ENCODE peak calls at places on chromosomes 1 and 21, in seven cellular contexts. H is endodermal cell, W is neural progenitor cell, L is NT2/D1, I is mammary epithelial cell, V is H9, J is HCT116. Z is an unnamed sample. For H3K4me1, the result is how much of the 10 kb centered on the place peaks cover.

GRCh38 chr1:176919386-176920378 is 244.8 kb downstream of the ASTN1 start:
- DNase-seq in H (no peak), W (no peak), L (no peak), I (peak), V (no peak), J (no peak), Z (no peak)

GRCh38 chr1:233105225-233105624 is 154.8 kb downstream of the NTPCR start:
- DNase-seq in H (no peak), W (no peak), L (no peak), I (no peak), V (no peak), J (no peak), Z (no peak)

GRCh38 chr1:155043793-155044192 is 7.3 kb upstream of the ADAM15 start:
- DNase-seq in H (no peak), W (no peak), L (no peak), I (no peak), V (no peak), J (no peak), Z (no peak)

GRCh38 chr1:85259866-85260345 is 444 bp upstream of the C1orf52 start:
- DNase-seq in H (no peak), W (no peak), L (no peak), I (no peak), V (no peak), J (no peak), Z (no peak)

GRCh38 chr1:109877320-109877771 is 33.3 kb upstream of the CSF1 start:
- DNase-seq in H (peak), W (peak), L (peak), I (peak), V (peak), J (no peak), Z (no peak)

GRCh38 chr1:200673952-200674823 is 4.5 kb upstream of the DDX59 start:
- DNase-seq in H (no peak), W (no peak), L (no peak), I (peak), V (no peak), J (no peak), Z (no peak)

GRCh38 chr1:224080082-224080774 is 33.7 kb upstream of the FBXO28 start:
- DNase-seq in H (no peak), W (no peak), L (no peak), I (peak), V (no peak), J (peak), Z (no peak)

GRCh38 chr21:43981871-43982210 is 30.3 kb upstream of the TRAPPC10 start:
- DNase-seq in H (peak), W (no peak), L (no peak), I (no peak), V (peak), J (no peak), Z (no peak)

GRCh38 chr1:171422489-171422888 is 62.8 kb upstream of the PRRC2C start:
- DNase-seq in H (no peak), W (no peak), L (no peak), I (peak), V (no peak), J (no peak), Z (no peak)

GRCh38 chr1:42743302-42744029 is 3.4 kb upstream of the CLDN19 start:
- DNase-seq in H (no peak), W (no peak), L (no peak), I (peak), V (peak), J (no peak), Z (no peak)

GRCh38 chr1:165531021-165531420 is 12.8 kb upstream of the LRRC52 start:
- DNase-seq in H (no peak), W (no peak), L (no peak), I (no peak), V (no peak), J (no peak), Z (no peak)

GRCh38 chr1:71944006-71944405 is 338.3 kb downstream of the NEGR1 start:
- DNase-seq in H (no peak), W (no peak), L (no peak), I (no peak), V (no peak), J (no peak), Z (peak)

GRCh38 chr1:8293141-8293540 is 24.8 kb upstream of the SLC45A1 start:
- DNase-seq in H (peak), W (no peak), L (no peak), I (no peak), V (no peak), J (no peak), Z (no peak)

GRCh38 chr1:115153966-115154557 is 64.8 kb upstream of the TSPAN2 start:
- DNase-seq in H (no peak), W (no peak), L (no peak), I (no peak), V (no peak), J (no peak), Z (no peak)

GRCh38 chr1:28886731-28887417 is 27.5 kb upstream of the EPB41 start:
- DNase-seq in H (peak), W (peak), L (peak), I (peak), V (peak), J (peak), Z (peak)

GRCh38 chr21:42630626-42631025 is 22.8 kb upstream of the PDE9A start:
- DNase-seq in H (peak), W (no peak), L (no peak), I (no peak), V (no peak), J (no peak), Z (no peak)

GRCh38 chr1:84960371-84960770 is 36.5 kb downstream of the MCOLN2 start:
- DNase-seq in H (no peak), W (no peak), L (no peak), I (no peak), V (no peak), J (no peak), Z (no peak)

GRCh38 chr1:25711555-25712298 is 88.3 kb upstream of the SELENON start:
- DNase-seq in H (peak), W (no peak), L (no peak), I (no peak), V (no peak), J (no peak), Z (peak)

GRCh38 chr1:57741521-57741920 is 317.7 kb upstream of the DAB1 start:
- DNase-seq in H (no peak), W (no peak), L (no peak), I (no peak), V (no peak), J (no peak), Z (no peak)

GRCh38 chr1:220701974-220702373 is 11.8 kb downstream of the C1orf115 start:
- DNase-seq in H (no peak), W (no peak), L (no peak), I (no peak), V (no peak), J (no peak), Z (peak)

GRCh38 chr1:162349635-162350330 is 26.9 kb downstream of the SPATA46 start:
- DNase-seq in H (no peak), W (no peak), L (no peak), I (peak), V (no peak), J (peak), Z (no peak)

GRCh38 chr1:94316836-94317789 is 79.7 kb upstream of the ARHGAP29 start:
- DNase-seq in H (no peak), W (no peak), L (no peak), I (peak), V (no peak), J (no peak), Z (no peak)

GRCh38 chr1:24386241-24386640 is 27.3 kb downstream of the STPG1 start:
- DNase-seq in H (no peak), W (no peak), L (no peak), I (no peak), V (no peak), J (no peak), Z (no peak)

GRCh38 chr21:14956826-14957225 is 108.0 kb downstream of the NRIP1 start:
- DNase-seq in H (no peak), W (no peak), L (no peak), I (no peak), V (no peak), J (no peak), Z (no peak)

GRCh38 chr1:112508242-112509004 is at the start of gene WNT2B:
- DNase-seq in H (peak), W (peak), L (no peak), I (peak), V (peak), J (no peak), Z (no peak)

GRCh38 chr1:29519108-29519507 is 282.8 kb downstream of the PTPRU start:
- DNase-seq in H (no peak), W (no peak), L (no peak), I (no peak), V (peak), J (no peak), Z (no peak)

GRCh38 chr1:204480515-204480914 is 14.1 kb downstream of the PIK3C2B start:
- DNase-seq in H (no peak), W (peak), L (no peak), I (no peak), V (no peak), J (no peak), Z (peak)

GRCh38 chr1:92882817-92883216 is 51.0 kb downstream of the RPL5 start:
- DNase-seq in H (no peak), W (no peak), L (no peak), I (peak), V (no peak), J (no peak), Z (peak)

GRCh38 chr1:206579747-206580437 is 32.4 kb downstream of the EIF2D start:
- DNase-seq in H (no peak), W (no peak), L (no peak), I (peak), V (no peak), J (no peak), Z (peak)

GRCh38 chr1:62433861-62434611 is 2.8 kb upstream of the USP1 start:
- DNase-seq in H (no peak), W (no peak), L (no peak), I (no peak), V (no peak), J (no peak), Z (no peak)

GRCh38 chr1:29033829-29034466 is 89.8 kb downstream of the TMEM200B start:
- DNase-seq in H (no peak), W (peak), L (peak), I (peak), V (no peak), J (peak), Z (no peak)

GRCh38 chr1:181680871-181681270 is 197.6 kb downstream of the CACNA1E start:
- DNase-seq in H (no peak), W (no peak), L (no peak), I (no peak), V (no peak), J (no peak), Z (no peak)

GRCh38 chr1:41371630-41372599 is 10.7 kb downstream of the FOXO6 start:
- DNase-seq in H (peak), W (peak), L (peak), I (no peak), V (peak), J (no peak), Z (no peak)

GRCh38 chr21:37582613-37583012 is 216.0 kb downstream of the DYRK1A start:
- DNase-seq in H (peak), W (peak), L (no peak), I (peak), V (no peak), J (peak), Z (no peak)

GRCh38 chr1:59041878-59042277 is 255.0 kb upstream of the FGGY start:
- DNase-seq in H (no peak), W (no peak), L (no peak), I (peak), V (no peak), J (no peak), Z (peak)

GRCh38 chr1:64133036-64133435 is 70.4 kb upstream of the UBE2U start:
- DNase-seq in H (no peak), W (no peak), L (no peak), I (peak), V (no peak), J (peak), Z (no peak)

GRCh38 chr1:179779645-179780272 is 36.7 kb downstream of the FAM163A start:
- DNase-seq in H (no peak), W (no peak), L (no peak), I (no peak), V (no peak), J (no peak), Z (no peak)

GRCh38 chr1:14968251-14968812 is 185.2 kb upstream of the TMEM51 start:
- DNase-seq in H (no peak), W (peak), L (no peak), I (peak), V (no peak), J (no peak), Z (no peak)
- H3K9ac ChIP-seq in H (no peak), W (no peak), L (no peak), I (peak), V (no peak), J (no peak), Z (peak)

GRCh38 chr1:174957829-174958228 is 41.9 kb upstream of the CACYBP start:
- DNase-seq in H (no peak), W (no peak), L (no peak), I (no peak), V (no peak), J (no peak), Z (no peak)

GRCh38 chr1:174956976-174957375 is 42.8 kb upstream of the CACYBP start:
- DNase-seq in H (no peak), W (no peak), L (no peak), I (no peak), V (no peak), J (no peak), Z (no peak)

GRCh38 chr1:174953657-174954435 is 45.9 kb upstream of the CACYBP start:
- DNase-seq in H (no peak), W (peak), L (no peak), I (no peak), V (no peak), J (no peak), Z (no peak)

GRCh38 chr1:174954686-174955669 is 44.8 kb upstream of the CACYBP start:
- DNase-seq in H (no peak), W (no peak), L (no peak), I (no peak), V (no peak), J (no peak), Z (no peak)

DNA sequence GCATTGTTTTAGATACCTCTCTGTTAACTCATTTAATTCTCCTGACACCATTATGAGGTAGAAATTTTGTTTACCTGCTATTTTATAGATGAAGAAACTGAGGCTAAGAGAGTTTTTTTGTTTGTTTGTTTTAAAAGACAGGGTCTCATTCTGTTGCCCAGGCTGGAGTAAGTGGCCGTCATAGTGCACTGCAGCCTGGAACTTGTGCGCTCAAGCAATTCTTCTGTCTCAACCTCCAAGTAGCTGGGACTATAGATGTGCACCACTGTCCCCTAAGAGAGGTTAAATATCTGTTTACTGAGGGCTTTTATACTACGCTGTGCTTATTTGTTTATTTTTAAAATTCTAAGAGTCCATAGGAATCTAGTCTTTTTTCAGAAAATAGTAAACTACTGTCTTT is 43.7 kb upstream of the CACYBP start:
- DNase-seq in H (no peak), W (no peak), L (no peak), I (no peak), V (no peak), J (no peak), Z (no peak)
- H3K4me1 ChIP-seq in H (under half), W (under half), L (under half), I (under half), V (under half), J (under half), Z (under half)

GRCh38 chr21:39637971-39638628 is 25.4 kb downstream of the B3GALT5 start:
- DNase-seq in H (no peak), W (no peak), L (no peak), I (no peak), V (no peak), J (no peak), Z (no peak)
- H3K9ac ChIP-seq in H (no peak), W (no peak), L (no peak), I (no peak), V (no peak), J (no peak), Z (no peak)

GRCh38 chr1:203271018-203271743 is 34.1 kb upstream of the BTG2 start:
- DNase-seq in H (peak), W (peak), L (no peak), I (peak), V (peak), J (peak), Z (peak)
- H3K4me1 ChIP-seq in H (under half), W (under half), L (under half), I (under half), V (under half), J (under half), Z (under half)

GRCh38 chr21:46326110-46326703 is 2.3 kb downstream of the PCNT start:
- DNase-seq in H (no peak), W (no peak), L (no peak), I (no peak), V (no peak), J (no peak), Z (no peak)
- H3K9ac ChIP-seq in H (peak), W (no peak), L (peak), I (peak), V (no peak), J (peak), Z (peak)

DNA sequence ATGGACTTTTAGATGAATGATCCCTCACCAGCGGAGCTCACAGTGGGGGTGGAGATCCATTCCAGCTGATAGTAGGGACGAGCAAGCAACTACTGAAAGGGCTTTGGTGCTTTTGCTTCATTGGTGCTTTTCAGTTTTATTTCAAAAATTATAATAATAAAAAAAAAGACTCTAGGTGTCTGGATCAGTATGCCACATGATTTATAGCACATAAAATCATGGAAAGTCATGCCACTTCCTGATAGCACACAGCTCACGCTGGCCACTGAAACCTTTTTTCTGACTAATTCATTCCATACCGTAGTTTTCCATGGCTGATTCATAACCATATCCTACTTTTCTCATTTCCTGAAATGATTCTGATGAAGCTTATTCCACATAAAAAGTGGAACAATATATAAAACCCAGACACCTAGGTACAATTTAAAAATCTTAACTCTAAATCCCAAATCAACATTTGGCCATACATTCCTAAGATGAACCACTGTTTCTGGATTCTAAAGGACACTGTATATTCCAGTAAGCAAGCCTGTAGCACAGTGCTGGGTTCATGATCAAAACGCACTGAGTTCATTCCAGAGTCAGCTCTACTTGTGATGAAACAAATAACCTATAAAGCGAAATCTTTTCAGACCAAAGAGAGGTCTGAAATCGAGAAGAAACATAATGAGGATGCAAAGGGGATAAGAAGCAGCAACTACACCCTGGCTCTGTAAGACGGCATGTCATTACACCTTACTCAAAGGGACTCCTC is 41.4 kb upstream of the KCNE1 start:
- DNase-seq in H (peak), W (peak), L (peak), I (peak), V (no peak), J (peak), Z (no peak)
- H3K4me1 ChIP-seq in H (under half), W (under half), L (under half), I (under half), V (under half), J (under half), Z (under half)

GRCh38 chr1:156126043-156126700 is 11.7 kb downstream of the LMNA start:
- DNase-seq in H (peak), W (no peak), L (no peak), I (peak), V (peak), J (peak), Z (peak)
- H3K9ac ChIP-seq in H (peak), W (no peak), L (peak), I (peak), V (no peak), J (peak), Z (no peak)

DNA sequence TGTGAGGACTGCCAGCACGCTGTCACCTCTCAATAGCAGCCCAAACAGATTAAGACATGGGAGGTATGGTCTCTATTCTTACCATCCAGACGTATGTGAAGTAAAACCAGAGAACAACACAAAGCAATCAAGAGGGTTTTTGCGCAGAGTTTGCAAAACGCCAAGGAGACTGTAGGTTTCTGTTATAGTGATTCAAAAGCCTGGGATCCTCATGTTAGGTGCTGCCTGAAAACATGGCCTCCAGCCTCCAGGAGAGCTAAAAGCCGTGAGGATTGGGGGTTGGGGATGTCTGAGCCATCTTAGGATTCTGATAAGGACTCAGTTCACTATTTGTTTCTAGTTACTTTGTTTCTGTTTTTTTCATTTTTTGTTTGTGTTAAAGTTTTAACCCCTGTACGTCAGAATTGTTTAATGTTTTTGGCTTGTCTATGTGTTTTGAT is 4.2 kb upstream of the CCT8 start:
- DNase-seq in H (no peak), W (no peak), L (no peak), I (no peak), V (no peak), J (no peak), Z (no peak)
- H3K4me1 ChIP-seq in H (under half), W (under half), L (under half), I (under half), V (under half), J (under half), Z (under half)